ENCODE peak calls at places on chromosome 19, in four cellular contexts. H is K562, K is HepG2, P is GM12878. M is an unnamed sample.

GRCh38 chr19:55258476-55258827 is 365 bp downstream of the PPP6R1 start:
- DNase-seq in H (peak), K (no peak), P (no peak), M (no peak)

GRCh38 chr19:34298891-34299510 is 44.6 kb downstream of the GARRE1 start:
- DNase-seq in H (no peak), P (no peak), K (no peak), M (no peak)

GRCh38 chr19:47511128-47511517 is 3.7 kb downstream of the NAPA start:
- DNase-seq in P (no peak), H (no peak), K (no peak), M (no peak)

GRCh38 chr19:13579388-13580060 is 73.2 kb upstream of the CACNA1A start:
- DNase-seq in H (peak), P (no peak), K (no peak), M (no peak)

GRCh38 chr19:34173145-34173956 is 1.0 kb downstream of the LSM14A start:
- DNase-seq in K (peak), P (no peak), H (no peak), M (peak)

GRCh38 chr19:12939292-12939606 is 840 bp downstream of the CALR start:
- DNase-seq in P (no peak), K (no peak), H (no peak), M (no peak)

GRCh38 chr19:4444765-4445741 is 12.5 kb downstream of the UBXN6 start:
- DNase-seq in K (no peak), P (no peak), H (peak), M (no peak)

GRCh38 chr19:7349961-7350711 is 1.4 kb downstream of the ARHGEF18 start:
- DNase-seq in H (no peak), K (no peak), P (no peak), M (no peak)

GRCh38 chr19:19534556-19535265 is 3.4 kb upstream of the CILP2 start:
- DNase-seq in P (no peak), K (no peak), H (no peak), M (no peak)

GRCh38 chr19:42201489-42202289 is 15.8 kb downstream of the DEDD2 start:
- DNase-seq in H (no peak), P (peak), K (no peak), M (no peak)

GRCh38 chr19:46125447-46125846 is 959 bp upstream of the IGFL3 start:
- DNase-seq in H (no peak), P (no peak), K (no peak), M (no peak)
- TF ChIP-seq ETV6 in H (no peak), P (no peak), K (no peak), M (no peak)

DNA sequence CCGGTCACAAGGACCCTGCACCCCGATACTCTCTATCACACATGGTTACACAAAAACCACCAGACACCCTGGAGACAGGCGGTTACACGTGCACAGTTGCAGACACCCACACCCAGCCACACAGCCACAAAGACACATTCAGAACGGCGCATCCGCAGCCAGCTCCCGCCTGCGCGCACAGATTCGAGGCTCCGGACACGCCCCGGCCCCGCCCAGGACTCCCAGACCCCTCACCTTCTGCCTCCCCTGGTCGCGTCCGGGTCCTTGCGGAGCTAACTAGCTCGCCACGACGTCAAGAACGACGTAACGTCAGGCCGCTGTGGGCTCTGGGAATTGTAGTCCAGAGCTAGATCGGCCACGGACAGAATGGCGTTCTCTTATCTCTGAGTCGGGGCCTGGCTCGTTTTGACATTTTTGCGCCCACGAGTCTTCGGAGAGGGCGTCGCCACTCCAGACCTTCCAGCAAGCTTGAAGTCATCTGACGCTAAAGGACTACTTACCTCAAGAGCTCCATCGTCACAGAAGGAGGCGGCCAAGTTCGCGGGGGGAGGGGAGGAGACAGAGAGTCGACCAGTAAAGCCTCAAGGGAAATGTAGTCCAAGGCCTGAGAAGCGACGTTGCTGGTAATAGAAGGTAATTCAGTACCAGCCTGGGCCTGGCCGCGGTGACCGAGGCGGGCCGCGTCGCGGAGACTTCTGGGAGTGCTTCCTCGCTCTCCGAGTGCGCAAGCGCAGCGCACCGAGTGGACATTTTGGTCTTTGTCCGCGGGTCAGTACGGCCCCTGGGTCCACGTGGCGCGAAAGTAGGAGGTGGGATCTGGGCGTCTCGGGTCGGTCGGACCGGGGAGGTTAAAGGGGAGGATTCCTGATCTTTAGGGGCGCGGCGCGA is at the start of the genes ZNF146 and ZNF565:
- DNase-seq in P (peak), H (peak), K (peak), M (peak)
- TF ChIP-seq ETV6 in P (no peak), H (no peak), K (peak), M (peak)

GRCh38 chr19:11813801-11814706 is at the start of gene ZNF440:
- DNase-seq in K (peak), H (peak), P (peak), M (peak)

GRCh38 chr19:11814707-11815050 is 606 bp downstream of the ZNF440 start:
- DNase-seq in P (no peak), K (no peak), H (no peak), M (no peak)
- TF ChIP-seq ETV6 in P (no peak), K (no peak), H (no peak), M (no peak)

GRCh38 chr19:3359850-3360493 is 6.4 kb upstream of the NFIC start:
- DNase-seq in P (no peak), H (peak), K (no peak), M (no peak)

GRCh38 chr19:3358919-3359849 is 7.2 kb upstream of the NFIC start:
- DNase-seq in K (no peak), P (no peak), H (peak), M (no peak)

GRCh38 chr19:3357362-3357730 is 9.0 kb upstream of the NFIC start:
- DNase-seq in H (no peak), K (no peak), P (no peak), M (no peak)

GRCh38 chr19:3357731-3358391 is 8.5 kb upstream of the NFIC start:
- DNase-seq in H (peak), P (no peak), K (no peak), M (no peak)

DNA sequence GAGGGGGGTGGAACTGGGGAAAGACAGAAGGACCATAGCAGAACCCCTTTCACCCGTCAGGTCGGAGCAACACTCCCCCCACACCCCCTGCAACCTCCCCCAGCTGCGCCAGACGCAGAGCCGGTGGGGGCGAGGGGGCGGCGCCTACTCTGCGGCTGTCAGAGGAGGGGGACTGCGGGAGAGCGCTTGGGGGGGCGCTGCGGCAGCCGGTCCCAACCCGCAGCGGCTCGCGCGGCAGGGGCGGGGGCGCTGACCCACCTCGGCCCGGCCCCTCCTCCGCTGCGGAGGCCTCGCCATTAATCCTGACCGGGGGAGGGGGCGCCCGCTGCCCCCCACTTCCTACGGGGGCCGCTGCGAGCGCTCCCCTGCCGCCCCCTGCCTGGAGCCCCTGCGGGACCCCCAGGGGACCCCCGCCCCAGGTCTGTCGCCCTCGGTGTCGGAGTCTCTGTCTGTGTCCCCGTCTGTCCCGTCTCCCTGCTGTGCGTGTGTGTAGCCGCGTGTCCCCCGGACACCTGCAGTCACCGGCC is 7.9 kb upstream of the NFIC start:
- DNase-seq in P (no peak), H (peak), K (no peak), M (no peak)
- TF ChIP-seq ETV6 in P (no peak), H (no peak), K (no peak), M (no peak)

DNA sequence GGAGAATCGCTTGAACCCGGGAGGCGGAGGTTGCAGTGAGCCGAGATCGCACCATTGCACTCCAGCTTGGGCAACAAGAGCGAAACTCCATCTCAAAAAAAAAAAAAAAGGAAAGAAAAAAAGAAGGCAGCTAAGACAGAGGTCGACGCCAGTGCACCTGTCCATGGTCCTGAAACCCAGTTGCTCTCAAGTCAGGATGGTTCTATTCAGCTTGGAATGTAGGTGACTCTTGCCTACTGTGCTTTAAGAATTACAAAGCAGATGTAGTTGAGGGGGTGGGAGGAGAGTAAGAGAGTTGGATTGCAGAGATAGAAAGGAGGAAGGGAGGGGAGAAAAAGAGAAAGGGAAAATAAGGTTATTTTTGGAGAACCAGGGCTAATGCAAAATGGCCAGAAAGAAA is 18.7 kb downstream of the CACNG7 start:
- DNase-seq in K (peak), P (no peak), H (peak), M (peak)
- TF ChIP-seq ETV6 in K (no peak), P (no peak), H (no peak), M (peak)

DNA sequence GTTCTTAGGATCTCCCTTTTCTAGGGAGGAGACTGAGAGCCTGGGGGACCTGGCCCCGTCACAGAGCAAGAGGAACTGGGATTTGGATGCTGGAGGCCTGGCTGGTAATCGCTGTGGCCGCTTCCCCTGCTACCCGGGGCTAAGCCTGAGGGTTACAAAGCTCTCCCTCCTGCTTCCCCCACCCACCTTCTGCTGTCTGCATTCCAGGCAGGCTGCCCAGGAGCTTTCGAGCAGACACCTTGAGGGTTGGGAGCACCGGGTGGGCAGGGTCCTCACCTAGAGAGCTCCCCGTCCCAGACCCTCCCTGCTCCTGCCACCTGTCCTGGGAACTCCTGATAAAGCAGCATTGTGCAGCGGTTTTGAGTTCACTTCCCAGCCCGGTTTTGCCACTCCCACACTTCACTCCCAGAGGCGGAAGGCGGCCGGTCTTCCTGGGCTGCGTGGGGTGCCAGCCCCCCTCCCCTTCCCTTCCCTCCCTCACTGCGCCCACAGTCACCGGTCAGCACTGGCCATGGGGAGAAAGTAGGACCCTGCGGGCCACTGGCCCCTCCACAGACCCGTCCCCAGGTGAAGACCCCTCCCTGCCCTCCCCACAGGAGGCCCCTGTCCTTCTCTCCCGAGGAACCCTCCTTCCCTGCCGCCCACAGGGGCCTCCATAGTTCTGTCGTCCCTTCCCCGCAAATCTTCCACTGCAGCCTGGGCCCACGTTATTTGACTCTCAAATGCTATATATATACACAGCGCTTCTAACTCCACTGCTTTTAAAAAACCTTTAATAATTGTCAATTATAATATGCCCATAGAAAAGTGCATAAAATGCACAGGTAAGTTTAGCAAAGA is 8.1 kb downstream of the PAK4 start:
- DNase-seq in P (no peak), K (no peak), H (no peak), M (no peak)
- TF ChIP-seq ETV6 in P (no peak), K (no peak), H (no peak), M (no peak)

GRCh38 chr19:1929051-1929742 is 11.8 kb upstream of the CSNK1G2 start:
- DNase-seq in H (peak), K (peak), P (no peak), M (peak)
- TF ChIP-seq ETV6 in H (no peak), K (no peak), P (no peak), M (no peak)

DNA sequence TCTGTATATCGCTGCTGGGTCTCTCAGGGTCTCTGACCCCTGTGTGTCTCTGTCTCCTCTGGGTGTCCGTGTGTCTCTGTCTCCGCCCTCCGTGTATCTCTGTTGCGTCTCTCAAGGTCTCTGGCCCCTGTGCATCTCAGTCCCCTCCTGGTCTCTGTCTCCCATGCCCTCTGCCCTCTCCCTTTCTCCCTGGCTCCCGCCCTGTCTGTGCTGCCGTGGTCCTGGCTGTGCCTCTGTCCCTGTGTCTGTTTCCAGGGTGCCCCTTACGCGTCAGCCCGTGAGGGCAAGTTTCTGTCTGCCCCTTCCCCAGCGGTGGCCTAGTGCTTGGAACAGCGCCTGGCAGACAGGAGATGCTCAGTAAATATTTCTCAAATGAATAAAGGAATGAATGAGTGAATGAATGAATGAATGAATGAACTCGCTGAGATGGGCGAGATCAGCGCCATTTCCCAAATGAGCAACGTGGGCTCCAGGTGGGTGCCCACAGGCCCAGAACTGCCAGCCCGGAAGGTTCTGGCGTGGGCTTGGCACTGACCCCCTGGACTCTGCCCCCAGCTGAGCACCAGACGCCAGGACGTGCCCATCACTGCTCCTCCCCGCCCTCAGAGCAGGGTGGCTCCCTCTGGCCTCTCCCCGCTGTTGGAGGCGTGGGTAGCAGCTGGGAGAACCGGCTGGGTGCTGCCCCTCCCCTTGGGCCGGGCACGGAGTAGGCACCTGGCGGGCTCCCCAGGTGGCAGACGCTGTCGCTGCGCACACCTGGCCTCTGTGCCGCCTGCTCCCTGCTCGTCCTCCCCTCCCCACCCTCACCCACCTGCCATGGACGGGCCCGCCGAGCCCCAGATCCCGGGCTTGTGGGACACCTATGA is at the start of gene SULT2B1:
- DNase-seq in P (no peak), K (no peak), H (no peak), M (no peak)
- TF ChIP-seq ETV6 in P (no peak), K (no peak), H (no peak), M (no peak)